ENCODE peak calls at places on chromosomes 2 and 18, in six cellular contexts. One of them, this sample, is unnamed. For H3K79me1, the result is how much of the 10 kb centered on the place peaks cover.

GRCh38 chr18:79516441-79516931 is 120.8 kb downstream of the NFATC1 start:
- DNase-seq in neuronal stem cell: no peak
- DNase-seq in trophoblast cell: no peak
- DNase-seq in H1: no peak
- DNase-seq in IMR-90: no peak
- DNase-seq in mesenchymal stem cell: no peak
- DNase-seq in this sample: no peak

GRCh38 chr18:36360256-36360909 is 62.9 kb downstream of the FHOD3 start:
- DNase-seq in neuronal stem cell: no peak
- DNase-seq in trophoblast cell: no peak
- DNase-seq in IMR-90: no peak
- DNase-seq in mesenchymal stem cell: no peak
- DNase-seq in H1: no peak
- DNase-seq in this sample: no peak

GRCh38 chr2:46964835-46965560 is 49.4 kb upstream of the MCFD2 start:
- DNase-seq in IMR-90: no peak
- DNase-seq in trophoblast cell: no peak
- DNase-seq in neuronal stem cell: no peak
- DNase-seq in mesenchymal stem cell: no peak
- DNase-seq in H1: no peak
- DNase-seq in this sample: no peak

GRCh38 chr2:96927420-96928171 is 57.7 kb upstream of the SEMA4C start:
- DNase-seq in trophoblast cell: no peak
- DNase-seq in neuronal stem cell: no peak
- DNase-seq in H1: no peak
- DNase-seq in IMR-90: no peak
- DNase-seq in mesenchymal stem cell: no peak
- DNase-seq in this sample: no peak

GRCh38 chr18:36378194-36378593 is 80.7 kb downstream of the FHOD3 start:
- DNase-seq in mesenchymal stem cell: no peak
- DNase-seq in neuronal stem cell: no peak
- DNase-seq in trophoblast cell: no peak
- DNase-seq in H1: no peak
- DNase-seq in IMR-90: no peak
- DNase-seq in this sample: peak

GRCh38 chr18:75554112-75554511 is 126.6 kb upstream of the SMIM21 start:
- DNase-seq in IMR-90: no peak
- DNase-seq in mesenchymal stem cell: no peak
- DNase-seq in trophoblast cell: no peak
- DNase-seq in H1: no peak
- DNase-seq in neuronal stem cell: no peak
- DNase-seq in this sample: peak

GRCh38 chr2:157789933-157790511 is 86.1 kb downstream of the ACVR1 start:
- DNase-seq in H1: no peak
- DNase-seq in trophoblast cell: no peak
- DNase-seq in IMR-90: no peak
- DNase-seq in mesenchymal stem cell: peak
- DNase-seq in neuronal stem cell: peak
- DNase-seq in this sample: peak

GRCh38 chr2:129764376-129765325 is 214.8 kb upstream of the RAB6C start:
- DNase-seq in neuronal stem cell: no peak
- DNase-seq in mesenchymal stem cell: no peak
- DNase-seq in IMR-90: no peak
- DNase-seq in H1: no peak
- DNase-seq in trophoblast cell: no peak
- DNase-seq in this sample: peak

GRCh38 chr2:176018708-176019107 is 16.6 kb upstream of the LNPK start:
- DNase-seq in H1: no peak
- DNase-seq in neuronal stem cell: no peak
- DNase-seq in mesenchymal stem cell: no peak
- DNase-seq in trophoblast cell: no peak
- DNase-seq in IMR-90: no peak
- DNase-seq in this sample: peak

GRCh38 chr2:186919272-186919671 is 70.3 kb upstream of the ZSWIM2 start:
- DNase-seq in trophoblast cell: no peak
- DNase-seq in H1: no peak
- DNase-seq in IMR-90: peak
- DNase-seq in mesenchymal stem cell: peak
- DNase-seq in neuronal stem cell: no peak
- DNase-seq in this sample: no peak

GRCh38 chr2:148602918-148603561 is 41.5 kb upstream of the EPC2 start:
- DNase-seq in neuronal stem cell: no peak
- DNase-seq in trophoblast cell: no peak
- DNase-seq in mesenchymal stem cell: no peak
- DNase-seq in IMR-90: no peak
- DNase-seq in H1: no peak
- DNase-seq in this sample: no peak

GRCh38 chr2:235416816-235417499 is 76.9 kb upstream of the AGAP1 start:
- DNase-seq in mesenchymal stem cell: peak
- DNase-seq in trophoblast cell: no peak
- DNase-seq in H1: no peak
- DNase-seq in IMR-90: peak
- DNase-seq in neuronal stem cell: no peak
- DNase-seq in this sample: peak

GRCh38 chr2:205403244-205403845 is 279.0 kb upstream of the NRP2 start:
- DNase-seq in trophoblast cell: no peak
- DNase-seq in IMR-90: peak
- DNase-seq in H1: no peak
- DNase-seq in mesenchymal stem cell: no peak
- DNase-seq in neuronal stem cell: no peak
- DNase-seq in this sample: no peak

GRCh38 chr2:205408690-205409089 is 273.6 kb upstream of the NRP2 start:
- DNase-seq in IMR-90: peak
- DNase-seq in trophoblast cell: no peak
- DNase-seq in mesenchymal stem cell: no peak
- DNase-seq in H1: no peak
- DNase-seq in neuronal stem cell: no peak
- DNase-seq in this sample: no peak

GRCh38 chr2:205405752-205406151 is 276.5 kb upstream of the NRP2 start:
- DNase-seq in trophoblast cell: no peak
- DNase-seq in H1: no peak
- DNase-seq in neuronal stem cell: no peak
- DNase-seq in mesenchymal stem cell: peak
- DNase-seq in IMR-90: peak
- DNase-seq in this sample: no peak

GRCh38 chr2:205407984-205408383 is 274.3 kb upstream of the NRP2 start:
- DNase-seq in IMR-90: peak
- DNase-seq in H1: no peak
- DNase-seq in neuronal stem cell: no peak
- DNase-seq in mesenchymal stem cell: no peak
- DNase-seq in trophoblast cell: no peak
- DNase-seq in this sample: no peak

GRCh38 chr2:205405194-205405593 is 277.1 kb upstream of the NRP2 start:
- DNase-seq in IMR-90: peak
- DNase-seq in mesenchymal stem cell: no peak
- DNase-seq in H1: no peak
- DNase-seq in neuronal stem cell: no peak
- DNase-seq in trophoblast cell: no peak
- DNase-seq in this sample: no peak
- H3K79me1 ChIP-seq in IMR-90: under half
- H3K79me1 ChIP-seq in mesenchymal stem cell: under half
- H3K79me1 ChIP-seq in H1: under half
- H3K79me1 ChIP-seq in neuronal stem cell: under half
- H3K79me1 ChIP-seq in trophoblast cell: under half
- H3K79me1 ChIP-seq in this sample: under half

GRCh38 chr2:233009661-233010060 is 3.4 kb downstream of the NGEF start:
- DNase-seq in neuronal stem cell: no peak
- DNase-seq in IMR-90: no peak
- DNase-seq in trophoblast cell: no peak
- DNase-seq in H1: no peak
- DNase-seq in mesenchymal stem cell: no peak
- DNase-seq in this sample: no peak
- H3K79me1 ChIP-seq in neuronal stem cell: under half
- H3K79me1 ChIP-seq in IMR-90: under half
- H3K79me1 ChIP-seq in trophoblast cell: under half
- H3K79me1 ChIP-seq in H1: under half
- H3K79me1 ChIP-seq in mesenchymal stem cell: under half
- H3K79me1 ChIP-seq in this sample: under half

DNA sequence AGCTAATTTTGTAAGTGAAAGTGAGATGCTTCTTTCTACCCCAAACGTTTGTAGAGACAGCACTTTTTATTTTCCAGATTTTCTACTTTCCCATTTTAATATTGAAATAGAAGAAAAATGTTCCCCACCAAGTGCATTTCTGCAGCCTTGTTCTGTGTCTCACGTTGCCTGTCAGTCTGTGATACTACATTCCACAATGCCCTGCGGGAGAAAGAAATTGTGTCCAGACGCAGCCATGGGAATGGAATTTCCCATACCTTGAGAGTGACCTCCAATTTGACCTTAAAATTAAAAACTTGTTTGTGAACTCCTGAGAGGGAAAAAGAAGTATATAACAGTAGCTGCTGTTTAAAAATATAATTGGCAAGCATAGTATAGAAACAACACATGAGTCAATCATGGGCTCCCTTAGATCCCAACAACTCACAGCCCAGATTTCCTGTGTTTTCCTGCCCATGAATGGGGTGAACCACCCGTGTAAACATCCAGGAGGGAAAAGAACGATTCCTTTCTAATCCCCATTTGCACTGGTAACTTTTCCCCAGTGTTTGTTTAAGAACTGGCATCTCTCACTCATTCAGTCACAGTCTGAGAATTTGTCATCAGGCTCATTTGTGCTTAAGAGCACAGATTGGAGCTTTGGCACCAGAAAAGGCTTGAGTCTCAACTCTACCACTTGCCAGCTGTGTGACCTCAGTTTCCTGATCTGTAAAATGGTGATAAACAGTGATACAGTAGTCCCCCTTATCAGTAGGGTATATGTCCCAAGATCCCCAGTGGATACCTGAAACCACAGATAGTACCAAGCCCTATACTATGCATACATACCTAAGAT is 166.1 kb upstream of the ZNF521 start:
- DNase-seq in H1: no peak
- DNase-seq in mesenchymal stem cell: no peak
- DNase-seq in neuronal stem cell: no peak
- DNase-seq in trophoblast cell: peak
- DNase-seq in IMR-90: no peak
- DNase-seq in this sample: no peak
- H3K79me1 ChIP-seq in H1: under half
- H3K79me1 ChIP-seq in mesenchymal stem cell: under half
- H3K79me1 ChIP-seq in neuronal stem cell: under half
- H3K79me1 ChIP-seq in trophoblast cell: under half
- H3K79me1 ChIP-seq in IMR-90: under half
- H3K79me1 ChIP-seq in this sample: under half

GRCh38 chr2:122205637-122206036 is 450.2 kb downstream of the TSN start:
- DNase-seq in mesenchymal stem cell: no peak
- DNase-seq in neuronal stem cell: no peak
- DNase-seq in trophoblast cell: no peak
- DNase-seq in IMR-90: no peak
- DNase-seq in H1: no peak
- DNase-seq in this sample: no peak

GRCh38 chr2:122209377-122209776 is 453.9 kb downstream of the TSN start:
- DNase-seq in H1: no peak
- DNase-seq in IMR-90: no peak
- DNase-seq in trophoblast cell: no peak
- DNase-seq in mesenchymal stem cell: no peak
- DNase-seq in neuronal stem cell: no peak
- DNase-seq in this sample: no peak

GRCh38 chr2:122206101-122206500 is 450.6 kb downstream of the TSN start:
- DNase-seq in neuronal stem cell: no peak
- DNase-seq in H1: no peak
- DNase-seq in mesenchymal stem cell: no peak
- DNase-seq in trophoblast cell: no peak
- DNase-seq in IMR-90: no peak
- DNase-seq in this sample: no peak

DNA sequence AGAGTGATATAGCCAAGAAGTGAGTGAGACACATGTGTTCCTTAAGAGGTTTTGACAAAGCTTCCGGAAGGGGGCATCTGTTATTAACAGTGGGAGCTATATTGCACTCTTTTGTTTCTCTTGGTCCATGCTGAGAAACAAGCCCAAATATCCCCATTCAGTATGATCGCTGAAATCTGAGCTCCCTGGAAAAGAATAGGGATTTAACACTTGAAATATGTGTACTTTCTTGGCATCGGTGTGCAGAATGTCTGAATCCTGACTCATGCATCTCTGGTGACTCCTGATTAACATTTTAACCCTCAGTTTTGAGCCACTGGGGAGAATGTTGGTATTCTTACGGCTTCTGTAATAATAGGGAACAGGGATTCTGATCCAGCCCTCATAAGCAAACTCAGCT is 448.1 kb downstream of the TSN start:
- DNase-seq in trophoblast cell: no peak
- DNase-seq in neuronal stem cell: no peak
- DNase-seq in mesenchymal stem cell: no peak
- DNase-seq in IMR-90: peak
- DNase-seq in H1: no peak
- DNase-seq in this sample: no peak
- H3K79me1 ChIP-seq in trophoblast cell: under half
- H3K79me1 ChIP-seq in neuronal stem cell: under half
- H3K79me1 ChIP-seq in mesenchymal stem cell: under half
- H3K79me1 ChIP-seq in IMR-90: under half
- H3K79me1 ChIP-seq in H1: under half
- H3K79me1 ChIP-seq in this sample: under half

GRCh38 chr18:46754661-46755292 is 2.1 kb downstream of the ST8SIA5 start:
- DNase-seq in IMR-90: no peak
- DNase-seq in mesenchymal stem cell: peak
- DNase-seq in trophoblast cell: no peak
- DNase-seq in H1: peak
- DNase-seq in neuronal stem cell: no peak
- DNase-seq in this sample: peak
- H3K79me1 ChIP-seq in IMR-90: under half
- H3K79me1 ChIP-seq in mesenchymal stem cell: under half
- H3K79me1 ChIP-seq in trophoblast cell: under half
- H3K79me1 ChIP-seq in H1: under half
- H3K79me1 ChIP-seq in neuronal stem cell: under half
- H3K79me1 ChIP-seq in this sample: under half

GRCh38 chr2:217800433-217801114 is 202.2 kb downstream of the TNS1 start:
- DNase-seq in H1: no peak
- DNase-seq in mesenchymal stem cell: no peak
- DNase-seq in trophoblast cell: no peak
- DNase-seq in IMR-90: no peak
- DNase-seq in neuronal stem cell: no peak
- DNase-seq in this sample: no peak
- H3K79me1 ChIP-seq in H1: under half
- H3K79me1 ChIP-seq in mesenchymal stem cell: under half
- H3K79me1 ChIP-seq in trophoblast cell: under half
- H3K79me1 ChIP-seq in IMR-90: under half
- H3K79me1 ChIP-seq in neuronal stem cell: under half
- H3K79me1 ChIP-seq in this sample: under half

This sample was measured in mesendoderm.